ENCODE peak calls at places on chromosomes 7 and 10, in nine cellular contexts. O is astrocyte of the spinal cord, X is endothelial cell, G is progenitor cell of endocrine pancreas, B is lung, D is thoracic aorta, E is tibial nerve, C is heart left ventricle, L is thyroid gland. W is an unnamed sample.

GRCh38 chr10:75648186-75648761 is 216.8 kb downstream of the LRMDA start:
- DNase-seq in O (no peak), X (no peak), G (no peak), B (no peak), D (no peak), E (no peak), C (no peak), L (no peak), W (no peak)

GRCh38 chr10:108439397-108439796 is 1274.9 kb upstream of the SORCS1 start:
- DNase-seq in O (no peak), X (no peak), G (no peak), B (no peak), D (no peak), E (no peak), C (no peak), L (no peak), W (peak; percentile 33)

GRCh38 chr10:68172324-68172723 is 59.6 kb downstream of the ATOH7 start:
- DNase-seq in O (no peak), X (no peak), G (no peak), B (no peak), D (no peak), E (no peak), C (no peak), L (no peak), W (no peak)

GRCh38 chr7:12685550-12685949 is 1.9 kb upstream of the ARL4A start:
- DNase-seq in O (peak; percentile 57), X (peak; percentile 54), G (peak; percentile 24), B (no peak), D (peak; percentile 7), E (peak; percentile 38), C (no peak), L (peak; percentile 14), W (peak; percentile 64)

GRCh38 chr10:10629512-10629911 is 388.2 kb upstream of the CELF2 start:
- DNase-seq in O (no peak), X (no peak), G (no peak), B (no peak), D (no peak), E (no peak), C (no peak), L (no peak), W (no peak)

GRCh38 chr10:75245354-75246001 is 9.7 kb upstream of the COMTD1 start:
- DNase-seq in O (no peak), X (no peak), G (no peak), B (no peak), D (no peak), E (no peak), C (no peak), L (no peak), W (no peak)

GRCh38 chr10:124622158-124622557 is 122.0 kb downstream of the FAM53B start:
- DNase-seq in O (no peak), X (no peak), G (no peak), B (no peak), D (no peak), E (no peak), C (no peak), L (peak; percentile 97), W (no peak)

GRCh38 chr10:2966134-2966533 is 101.2 kb upstream of the PFKP start:
- DNase-seq in O (no peak), X (no peak), G (no peak), B (no peak), D (no peak), E (no peak), C (no peak), L (no peak), W (no peak)

GRCh38 chr7:156785998-156786543 is 106.9 kb downstream of the LMBR1 start:
- DNase-seq in O (no peak), X (no peak), G (no peak), B (no peak), D (no peak), E (no peak), C (no peak), L (no peak), W (no peak)

GRCh38 chr10:124605001-124605370 is 139.2 kb downstream of the FAM53B start:
- DNase-seq in O (no peak), X (no peak), G (no peak), B (no peak), D (no peak), E (no peak), C (peak; percentile 45), L (peak; percentile 6), W (no peak)

GRCh38 chr7:5567810-5568209 is 144.2 kb upstream of the TNRC18 start:
- DNase-seq in O (no peak), X (no peak), G (no peak), B (no peak), D (no peak), E (no peak), C (no peak), L (no peak), W (no peak)

GRCh38 chr7:130732980-130733865 is 784 bp downstream of the KLF14 start:
- DNase-seq in O (no peak), X (no peak), G (peak; percentile 45), B (no peak), D (no peak), E (no peak), C (peak; percentile 62), L (no peak), W (no peak)

GRCh38 chr7:2196381-2197378 is 36.1 kb downstream of the MAD1L1 start:
- DNase-seq in O (no peak), X (no peak), G (no peak), B (no peak), D (no peak), E (no peak), C (no peak), L (peak; percentile 51), W (no peak)

GRCh38 chr10:13717936-13718772 is 131.4 kb downstream of the PRPF18 start:
- DNase-seq in O (peak; percentile 97), X (no peak), G (peak; percentile 33), B (peak; percentile 78), D (no peak), E (peak; percentile 41), C (peak; percentile 90), L (peak; percentile 90), W (peak; percentile 93)

GRCh38 chr7:154591544-154591943 is 411.4 kb downstream of the PAXIP1 start:
- DNase-seq in O (no peak), X (no peak), G (no peak), B (peak; percentile 27), D (no peak), E (no peak), C (no peak), L (no peak), W (no peak)

GRCh38 chr10:44961231-44961571 is 1.6 kb downstream of the RASSF4 start:
- DNase-seq in O (no peak), X (no peak), G (no peak), B (no peak), D (no peak), E (no peak), C (no peak), L (no peak), W (no peak)
- TF ChIP-seq CTCF in O (no peak), X (no peak), G (no peak), B (no peak), D (no peak), E (no peak), C (no peak), L (no peak), W (no peak)

GRCh38 chr7:45073031-45073842 is 15.5 kb downstream of the NACAD start:
- DNase-seq in O (no peak), X (no peak), G (no peak), B (no peak), D (no peak), E (no peak), C (no peak), L (no peak), W (no peak)
- TF ChIP-seq CTCF in O (no peak), X (no peak), G (no peak), B (no peak), D (no peak), E (no peak), C (no peak), L (no peak), W (no peak)

GRCh38 chr7:44463169-44463808 is 27.2 kb downstream of the NUDCD3 start:
- DNase-seq in O (peak; percentile 16), X (no peak), G (no peak), B (no peak), D (no peak), E (no peak), C (no peak), L (no peak), W (no peak)
- TF ChIP-seq CTCF in O (peak; percentile 33), X (peak; percentile 64), G (peak; percentile 40), B (no peak), D (no peak), E (no peak), C (peak; percentile 35), L (no peak), W (peak; percentile 42)

DNA sequence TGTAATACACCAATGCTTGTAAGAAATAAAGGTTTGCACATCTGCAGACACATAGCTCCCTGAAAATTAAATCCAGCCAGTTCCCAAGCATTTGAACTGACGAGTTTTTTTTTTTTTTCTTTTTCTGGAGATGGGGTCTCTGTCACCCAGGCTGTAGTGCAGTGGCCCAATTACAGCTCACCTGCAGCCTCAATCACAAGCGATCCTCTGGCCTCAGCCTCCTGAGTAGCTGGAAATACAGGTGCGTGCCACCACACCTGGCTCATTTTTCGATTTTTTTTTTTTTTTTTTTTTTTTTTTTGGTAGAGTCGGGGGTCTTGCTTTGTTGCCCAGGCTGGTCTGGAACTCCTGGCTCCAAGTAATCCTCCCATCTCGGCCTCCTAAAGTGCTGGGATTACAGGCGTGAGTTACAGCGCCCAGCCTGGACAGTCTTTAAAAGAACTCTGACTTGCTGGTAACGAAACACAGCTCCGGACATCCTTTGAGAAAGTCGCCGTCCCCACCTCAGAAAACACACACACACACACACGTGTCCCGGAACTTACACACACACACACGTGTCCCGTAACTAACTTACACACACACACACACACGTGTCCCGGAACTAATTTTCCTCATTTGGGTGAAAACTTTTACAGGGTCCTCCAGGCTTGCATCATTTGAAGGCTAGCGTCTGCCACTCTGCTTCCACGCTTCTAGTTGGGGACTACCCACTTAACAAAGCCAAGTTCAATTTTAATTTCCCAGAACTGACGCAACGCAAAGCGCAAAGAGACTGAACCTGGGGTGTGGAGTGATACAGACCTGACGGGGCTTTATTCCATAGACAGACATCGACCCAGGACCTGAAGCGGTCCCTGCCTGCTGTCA is 18.6 kb downstream of the OCM2 start:
- DNase-seq in O (peak; percentile 32), X (no peak), G (no peak), B (peak; percentile 30), D (no peak), E (no peak), C (no peak), L (no peak), W (peak; percentile 31)
- TF ChIP-seq CTCF in O (no peak), X (no peak), G (no peak), B (no peak), D (no peak), E (no peak), C (no peak), L (no peak), W (no peak)